ENCODE peak calls at places on chromosomes 7 and 10, in five cellular contexts. L is K562, J is HepG2, A is GM12878, D is H1. G is an unnamed sample.

GRCh38 chr10:59879363-59879935 is 26.9 kb downstream of the CCDC6 start:
- DNase-seq in L (no peak), J (no peak), A (no peak), D (no peak), G (no peak)

GRCh38 chr7:20783716-20784310 is 2.9 kb downstream of the SP8 start:
- DNase-seq in L (no peak), J (no peak), A (no peak), D (no peak), G (peak)

GRCh38 chr7:66250711-66251110 is 45.6 kb downstream of the TPST1 start:
- DNase-seq in L (no peak), J (peak), A (no peak), D (no peak), G (no peak)

GRCh38 chr7:49530481-49530880 is 243.0 kb upstream of the VWC2 start:
- DNase-seq in L (no peak), J (no peak), A (no peak), D (no peak), G (no peak)

GRCh38 chr10:131997366-131998049 is 15.8 kb upstream of the BNIP3 start:
- DNase-seq in L (no peak), J (peak), A (no peak), D (no peak), G (peak)

GRCh38 chr10:133442967-133443924 is 10.5 kb upstream of the SCART1 start:
- DNase-seq in L (no peak), J (no peak), A (no peak), D (no peak), G (no peak)

GRCh38 chr10:43073191-43073590 is 3.7 kb upstream of the RET start:
- DNase-seq in L (no peak), J (no peak), A (no peak), D (no peak), G (no peak)

GRCh38 chr7:84073476-84073875 is 121.1 kb downstream of the SEMA3A start:
- DNase-seq in L (no peak), J (peak), A (no peak), D (no peak), G (no peak)

GRCh38 chr7:77427996-77428603 is 12.0 kb upstream of the GSAP start:
- DNase-seq in L (no peak), J (no peak), A (no peak), D (no peak), G (no peak)

GRCh38 chr7:155494551-155494950 is 36.6 kb downstream of the EN2 start:
- DNase-seq in L (no peak), J (no peak), A (no peak), D (no peak), G (no peak)

GRCh38 chr10:122419890-122420623 is 34.4 kb upstream of the ARMS2 start:
- DNase-seq in L (no peak), J (no peak), A (no peak), D (no peak), G (no peak)

GRCh38 chr10:46542567-46543323 is 13.7 kb downstream of the GPRIN2 start:
- DNase-seq in L (no peak), J (no peak), A (no peak), D (no peak), G (peak)

GRCh38 chr7:80134105-80134535 is 511 bp upstream of the GNAI1 start:
- DNase-seq in L (no peak), J (no peak), A (no peak), D (no peak), G (no peak)

GRCh38 chr7:80131675-80132435 is 2.8 kb upstream of the GNAI1 start:
- DNase-seq in L (no peak), J (no peak), A (no peak), D (no peak), G (no peak)

GRCh38 chr7:80134536-80135305 is at the start of gene GNAI1:
- DNase-seq in L (no peak), J (peak), A (no peak), D (peak), G (peak)

GRCh38 chr7:80135306-80136104 is 874 bp downstream of the GNAI1 start:
- DNase-seq in L (no peak), J (no peak), A (no peak), D (no peak), G (no peak)

DNA sequence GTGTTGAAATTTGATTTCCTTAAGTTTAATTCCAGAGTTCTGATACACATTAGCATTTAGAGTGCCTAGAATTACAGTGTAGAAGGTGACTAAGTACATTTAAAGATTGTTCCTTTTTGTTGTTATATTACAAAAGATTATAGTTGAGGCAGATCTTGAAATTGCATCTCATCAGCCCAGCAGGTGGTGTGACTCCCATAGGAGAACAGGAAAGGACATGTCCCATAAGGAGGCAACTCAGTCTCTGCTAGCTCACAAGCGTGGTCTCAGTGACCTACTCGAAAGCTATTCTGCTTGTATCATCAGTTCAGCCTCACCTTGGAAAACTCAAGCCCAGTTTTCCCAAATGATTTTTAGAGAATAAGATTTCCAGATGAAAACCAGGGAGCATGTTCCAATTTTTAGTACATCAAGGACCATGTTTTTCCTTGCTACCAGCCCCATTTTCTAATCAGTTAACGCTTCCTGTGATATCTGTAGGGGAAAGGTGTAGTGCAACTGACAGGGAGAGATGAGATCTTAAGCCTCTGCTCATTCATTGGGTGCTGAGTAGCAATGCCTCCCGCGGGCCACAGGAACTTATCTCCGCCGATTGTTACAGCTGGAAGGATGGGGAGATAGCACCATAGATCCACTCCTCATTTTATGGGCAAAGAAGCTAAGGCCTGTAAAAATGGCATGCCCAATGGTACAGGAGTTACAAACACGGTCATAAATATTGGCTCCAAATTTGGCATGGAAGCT is 1.1 kb upstream of the GNAI1 start:
- DNase-seq in L (no peak), J (peak), A (no peak), D (no peak), G (no peak)
- TF ChIP-seq ATF2 in L (no peak), J (no peak), A (no peak), D (no peak), G (no peak)

GRCh38 chr7:98284335-98285036 is 3.0 kb downstream of the BRI3 start:
- DNase-seq in L (no peak), J (peak), A (no peak), D (no peak), G (no peak)
- TF ChIP-seq ATF2 in L (no peak), J (no peak), A (no peak), D (no peak), G (no peak)

DNA sequence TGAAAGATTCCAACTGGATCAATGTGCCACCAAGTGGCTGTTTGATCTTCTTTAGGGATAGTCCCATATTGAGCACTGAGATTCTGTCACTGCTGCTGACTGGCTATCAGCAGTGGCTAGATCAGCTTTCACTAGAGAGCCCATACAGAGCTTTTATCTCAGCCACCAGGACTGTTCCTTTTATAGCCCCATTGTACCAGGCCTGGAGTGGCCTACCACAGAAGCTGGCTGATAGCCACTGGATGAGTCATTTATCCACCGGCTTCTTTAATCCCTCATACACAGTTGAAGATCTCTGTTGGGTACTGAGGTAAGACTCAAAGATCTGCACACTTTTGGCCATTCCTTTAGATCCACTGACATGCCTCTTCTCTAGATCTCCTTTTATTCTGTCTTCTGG is 1101.1 kb downstream of the SORCS3 start:
- DNase-seq in L (no peak), J (no peak), A (no peak), D (no peak), G (no peak)
- TF ChIP-seq ATF2 in L (no peak), J (no peak), A (no peak), D (no peak), G (no peak)

DNA sequence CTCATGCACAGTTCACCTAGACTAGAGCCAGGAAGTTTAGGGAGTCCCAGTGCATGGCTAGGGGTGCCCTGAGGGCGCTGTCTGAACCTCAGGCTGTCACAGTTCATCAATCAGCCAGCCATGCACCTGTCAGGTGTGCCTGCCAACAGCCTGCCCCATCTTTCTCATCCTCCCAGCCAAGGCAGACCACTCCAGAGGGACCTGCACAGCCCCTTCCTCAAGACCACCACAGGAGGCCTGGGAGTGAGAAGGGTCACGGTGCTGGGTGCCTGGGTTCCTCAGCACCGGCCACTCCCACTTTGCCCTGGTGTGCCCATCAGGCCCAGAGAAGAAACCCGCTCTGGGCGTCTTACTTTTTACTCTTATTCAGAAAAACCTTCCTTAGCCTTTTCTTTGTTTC is 8.4 kb downstream of the ATP6V1F start:
- DNase-seq in L (no peak), J (no peak), A (no peak), D (no peak), G (no peak)
- TF ChIP-seq ATF2 in L (no peak), J (no peak), A (no peak), D (no peak), G (no peak)

GRCh38 chr7:128075536-128076095 is 44.4 kb upstream of the LRRC4 start:
- DNase-seq in L (no peak), J (no peak), A (no peak), D (no peak), G (no peak)

GRCh38 chr7:128078309-128078708 is 47.1 kb upstream of the LRRC4 start:
- DNase-seq in L (no peak), J (no peak), A (no peak), D (no peak), G (no peak)

GRCh38 chr7:128076216-128076821 is 45.1 kb upstream of the LRRC4 start:
- DNase-seq in L (no peak), J (no peak), A (no peak), D (no peak), G (no peak)

GRCh38 chr7:128074736-128075135 is 43.5 kb upstream of the LRRC4 start:
- DNase-seq in L (no peak), J (no peak), A (no peak), D (no peak), G (no peak)

GRCh38 chr7:128076831-128077271 is 45.6 kb upstream of the LRRC4 start:
- DNase-seq in L (no peak), J (no peak), A (no peak), D (no peak), G (no peak)
- TF ChIP-seq ATF2 in L (no peak), J (no peak), A (no peak), D (no peak), G (no peak)

DNA sequence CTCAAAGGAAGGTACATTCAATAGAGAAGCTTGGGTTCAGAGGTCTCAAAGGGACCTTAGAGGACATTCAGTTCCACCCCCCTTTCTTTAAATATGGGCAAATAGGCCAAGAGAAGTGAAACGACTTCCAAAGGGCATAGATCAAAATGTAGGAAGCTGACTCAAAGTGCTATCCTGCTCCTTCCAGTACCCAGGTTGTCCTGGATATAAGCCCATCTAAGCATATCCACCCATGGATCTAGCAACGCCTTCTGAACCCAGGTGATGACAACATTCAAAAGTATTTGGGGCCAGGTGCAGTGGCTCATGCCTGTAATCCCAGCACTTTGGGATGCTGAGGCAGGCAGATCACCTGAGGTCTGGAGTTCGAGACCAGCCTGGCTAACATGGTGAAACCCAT is 5.3 kb downstream of the ATXN7L1 start:
- DNase-seq in L (no peak), J (no peak), A (no peak), D (no peak), G (no peak)
- TF ChIP-seq ATF2 in L (no peak), J (no peak), A (no peak), D (no peak), G (no peak)

DNA sequence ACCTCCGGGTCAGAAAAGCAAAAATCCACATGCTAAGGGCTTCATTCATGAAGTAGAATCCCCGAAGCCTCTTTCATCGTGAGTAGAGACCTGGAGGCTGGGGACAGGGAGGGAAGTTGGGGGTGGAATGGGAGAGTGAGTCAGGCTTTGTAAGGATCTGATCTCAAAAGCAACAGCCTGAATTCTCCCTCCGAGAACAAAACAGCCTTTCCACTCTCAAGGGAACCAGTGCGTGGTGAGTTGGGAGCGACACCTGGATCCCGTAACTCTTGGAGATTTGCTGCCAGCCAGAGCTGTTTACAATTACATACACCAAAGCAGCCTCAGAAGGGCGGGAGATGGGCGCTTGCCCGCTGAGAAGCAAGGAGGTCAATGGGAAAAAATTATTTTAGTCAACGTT is 10.8 kb downstream of the AFAP1L2 start:
- DNase-seq in L (no peak), J (no peak), A (no peak), D (no peak), G (no peak)
- TF ChIP-seq ATF2 in L (no peak), J (no peak), A (no peak), D (no peak), G (no peak)

GRCh38 chr10:3734111-3734510 is 50.9 kb downstream of the KLF6 start:
- DNase-seq in L (no peak), J (no peak), A (no peak), D (no peak), G (no peak)

GRCh38 chr10:3728563-3728962 is 56.4 kb downstream of the KLF6 start:
- DNase-seq in L (no peak), J (no peak), A (no peak), D (no peak), G (no peak)

GRCh38 chr10:3723706-3724225 is 61.2 kb downstream of the KLF6 start:
- DNase-seq in L (no peak), J (no peak), A (no peak), D (no peak), G (no peak)

GRCh38 chr10:3727268-3727667 is 57.7 kb downstream of the KLF6 start:
- DNase-seq in L (no peak), J (peak), A (no peak), D (no peak), G (no peak)

GRCh38 chr10:3729397-3729796 is 55.6 kb downstream of the KLF6 start:
- DNase-seq in L (no peak), J (no peak), A (no peak), D (no peak), G (no peak)
- TF ChIP-seq ATF2 in L (no peak), J (no peak), A (no peak), D (no peak), G (no peak)

GRCh38 chr7:149760538-149760937 is 12.8 kb downstream of the ZNF467 start:
- DNase-seq in L (peak), J (no peak), A (no peak), D (no peak), G (no peak)
- TF ChIP-seq ATF2 in L (no peak), J (no peak), A (no peak), D (no peak), G (no peak)

G was measured in WTC11.